ENCODE peak calls at places on chromosomes 6 and 20, in eight cellular contexts. One of them, this sample, is unnamed.

GRCh38 chr6:11585426-11586016 is 48.0 kb downstream of the TMEM170B start:
- DNase-seq in HCT116: peak; percentile 44
- DNase-seq in colonic mucosa: no peak
- DNase-seq in OCI-LY7: peak; percentile 43
- DNase-seq in small intestine: peak; percentile 40
- DNase-seq in suprapubic skin: no peak
- DNase-seq in psoas muscle: no peak
- DNase-seq in substantia nigra: no peak
- DNase-seq in this sample: no peak

GRCh38 chr6:121321282-121321681 is 13.0 kb downstream of the TBC1D32 start:
- DNase-seq in suprapubic skin: no peak
- DNase-seq in substantia nigra: no peak
- DNase-seq in HCT116: no peak
- DNase-seq in small intestine: no peak
- DNase-seq in OCI-LY7: no peak
- DNase-seq in colonic mucosa: no peak
- DNase-seq in psoas muscle: no peak
- DNase-seq in this sample: no peak

GRCh38 chr6:74578339-74578738 is 627.5 kb downstream of the COL12A1 start:
- DNase-seq in substantia nigra: no peak
- DNase-seq in HCT116: no peak
- DNase-seq in colonic mucosa: no peak
- DNase-seq in psoas muscle: no peak
- DNase-seq in suprapubic skin: no peak
- DNase-seq in small intestine: no peak
- DNase-seq in OCI-LY7: no peak
- DNase-seq in this sample: no peak

GRCh38 chr20:12152996-12153395 is 235.3 kb downstream of the BTBD3 start:
- DNase-seq in suprapubic skin: no peak
- DNase-seq in psoas muscle: no peak
- DNase-seq in small intestine: no peak
- DNase-seq in colonic mucosa: no peak
- DNase-seq in OCI-LY7: no peak
- DNase-seq in HCT116: no peak
- DNase-seq in substantia nigra: no peak
- DNase-seq in this sample: no peak

GRCh38 chr20:2919518-2920245 is 46.4 kb downstream of the PTPRA start:
- DNase-seq in HCT116: no peak
- DNase-seq in substantia nigra: no peak
- DNase-seq in psoas muscle: no peak
- DNase-seq in small intestine: peak; percentile 64
- DNase-seq in OCI-LY7: no peak
- DNase-seq in suprapubic skin: no peak
- DNase-seq in colonic mucosa: peak; percentile 56
- DNase-seq in this sample: no peak

GRCh38 chr6:149750136-149750609 is 632 bp downstream of the PCMT1 start:
- DNase-seq in substantia nigra: no peak
- DNase-seq in psoas muscle: peak; percentile 49
- DNase-seq in suprapubic skin: no peak
- DNase-seq in colonic mucosa: peak; percentile 69
- DNase-seq in small intestine: peak; percentile 26
- DNase-seq in HCT116: peak; percentile 31
- DNase-seq in OCI-LY7: peak; percentile 83
- DNase-seq in this sample: no peak

GRCh38 chr6:63789699-63790098 is 154.1 kb downstream of the PHF3 start:
- DNase-seq in colonic mucosa: no peak
- DNase-seq in suprapubic skin: no peak
- DNase-seq in psoas muscle: no peak
- DNase-seq in small intestine: no peak
- DNase-seq in OCI-LY7: no peak
- DNase-seq in HCT116: no peak
- DNase-seq in substantia nigra: no peak
- DNase-seq in this sample: no peak

GRCh38 chr6:134034951-134035822 is 17.2 kb downstream of the SLC2A12 start:
- DNase-seq in colonic mucosa: no peak
- DNase-seq in small intestine: no peak
- DNase-seq in suprapubic skin: no peak
- DNase-seq in HCT116: peak; percentile 38
- DNase-seq in substantia nigra: no peak
- DNase-seq in psoas muscle: no peak
- DNase-seq in OCI-LY7: no peak
- DNase-seq in this sample: no peak

GRCh38 chr6:158655569-158656450 is 6.0 kb downstream of the SYTL3 start:
- DNase-seq in small intestine: no peak
- DNase-seq in OCI-LY7: no peak
- DNase-seq in suprapubic skin: no peak
- DNase-seq in psoas muscle: peak; percentile 56
- DNase-seq in substantia nigra: no peak
- DNase-seq in HCT116: no peak
- DNase-seq in colonic mucosa: no peak
- DNase-seq in this sample: peak; percentile 82

GRCh38 chr6:157535354-157536217 is 154.6 kb downstream of the ZDHHC14 start:
- DNase-seq in OCI-LY7: no peak
- DNase-seq in substantia nigra: no peak
- DNase-seq in suprapubic skin: no peak
- DNase-seq in psoas muscle: no peak
- DNase-seq in HCT116: peak; percentile 72
- DNase-seq in colonic mucosa: no peak
- DNase-seq in small intestine: peak; percentile 72
- DNase-seq in this sample: no peak

GRCh38 chr20:55004044-55004443 is 528.7 kb downstream of the DOK5 start:
- DNase-seq in OCI-LY7: no peak
- DNase-seq in HCT116: no peak
- DNase-seq in small intestine: no peak
- DNase-seq in suprapubic skin: no peak
- DNase-seq in psoas muscle: no peak
- DNase-seq in substantia nigra: no peak
- DNase-seq in colonic mucosa: no peak
- DNase-seq in this sample: no peak

GRCh38 chr6:145669627-145670034 is 65.7 kb downstream of the EPM2A start:
- DNase-seq in psoas muscle: no peak
- DNase-seq in HCT116: no peak
- DNase-seq in suprapubic skin: no peak
- DNase-seq in OCI-LY7: no peak
- DNase-seq in substantia nigra: no peak
- DNase-seq in small intestine: no peak
- DNase-seq in colonic mucosa: no peak
- DNase-seq in this sample: no peak

GRCh38 chr6:125639621-125640020 is 109.8 kb upstream of the HEY2 start:
- DNase-seq in colonic mucosa: no peak
- DNase-seq in HCT116: no peak
- DNase-seq in OCI-LY7: no peak
- DNase-seq in substantia nigra: no peak
- DNase-seq in small intestine: no peak
- DNase-seq in psoas muscle: no peak
- DNase-seq in suprapubic skin: no peak
- DNase-seq in this sample: no peak

GRCh38 chr6:61203966-61204496 is 1082.0 kb downstream of the KHDRBS2 start:
- DNase-seq in substantia nigra: no peak
- DNase-seq in OCI-LY7: no peak
- DNase-seq in suprapubic skin: no peak
- DNase-seq in small intestine: no peak
- DNase-seq in colonic mucosa: no peak
- DNase-seq in HCT116: no peak
- DNase-seq in psoas muscle: no peak
- DNase-seq in this sample: no peak

GRCh38 chr6:127952831-127953230 is 52.0 kb upstream of the THEMIS start:
- DNase-seq in substantia nigra: no peak
- DNase-seq in small intestine: no peak
- DNase-seq in HCT116: no peak
- DNase-seq in OCI-LY7: no peak
- DNase-seq in suprapubic skin: no peak
- DNase-seq in colonic mucosa: no peak
- DNase-seq in psoas muscle: no peak
- DNase-seq in this sample: no peak

GRCh38 chr6:133591330-133591729 is 297.6 kb upstream of the TCF21 start:
- DNase-seq in OCI-LY7: no peak
- DNase-seq in suprapubic skin: no peak
- DNase-seq in small intestine: no peak
- DNase-seq in HCT116: no peak
- DNase-seq in colonic mucosa: no peak
- DNase-seq in substantia nigra: no peak
- DNase-seq in psoas muscle: no peak
- DNase-seq in this sample: no peak

GRCh38 chr6:8674088-8674487 is 238.7 kb upstream of the SLC35B3 start:
- DNase-seq in small intestine: no peak
- DNase-seq in OCI-LY7: peak; percentile 1
- DNase-seq in HCT116: no peak
- DNase-seq in psoas muscle: no peak
- DNase-seq in substantia nigra: no peak
- DNase-seq in colonic mucosa: no peak
- DNase-seq in suprapubic skin: no peak
- DNase-seq in this sample: no peak

GRCh38 chr6:82040405-82041221 is 206.9 kb downstream of the IBTK start:
- DNase-seq in substantia nigra: no peak
- DNase-seq in OCI-LY7: peak; percentile 24
- DNase-seq in colonic mucosa: peak; percentile 35
- DNase-seq in suprapubic skin: no peak
- DNase-seq in psoas muscle: no peak
- DNase-seq in small intestine: peak; percentile 21
- DNase-seq in HCT116: peak; percentile 42
- DNase-seq in this sample: no peak

GRCh38 chr20:8244637-8245036 is 112.6 kb downstream of the PLCB1 start:
- DNase-seq in HCT116: no peak
- DNase-seq in psoas muscle: no peak
- DNase-seq in substantia nigra: no peak
- DNase-seq in colonic mucosa: peak; percentile 28
- DNase-seq in OCI-LY7: no peak
- DNase-seq in suprapubic skin: no peak
- DNase-seq in small intestine: no peak
- DNase-seq in this sample: no peak

GRCh38 chr6:35729722-35730121 is 7.1 kb upstream of the ARMC12 start:
- DNase-seq in colonic mucosa: peak; percentile 57
- DNase-seq in substantia nigra: no peak
- DNase-seq in psoas muscle: no peak
- DNase-seq in suprapubic skin: no peak
- DNase-seq in small intestine: peak; percentile 95
- DNase-seq in OCI-LY7: peak; percentile 33
- DNase-seq in HCT116: no peak
- DNase-seq in this sample: no peak
- H3K27ac ChIP-seq in colonic mucosa: peak overlapping the region; percentile 97
- H3K27ac ChIP-seq in substantia nigra: peak overlapping the region; percentile 100
- H3K27ac ChIP-seq in psoas muscle: peak overlapping the region; percentile 99
- H3K27ac ChIP-seq in suprapubic skin: peak overlapping the region; percentile 100
- H3K27ac ChIP-seq in small intestine: peak overlapping the region; percentile 99
- H3K27ac ChIP-seq in OCI-LY7: peak overlapping the region; percentile 96
- H3K27ac ChIP-seq in HCT116: peak overlapping the region; percentile 96
- H3K27ac ChIP-seq in this sample: peak overlapping the region; percentile 99

GRCh38 chr6:107418118-107418517 is 41.2 kb downstream of the PDSS2 start:
- DNase-seq in OCI-LY7: peak; percentile 19
- DNase-seq in small intestine: peak; percentile 5
- DNase-seq in HCT116: no peak
- DNase-seq in substantia nigra: no peak
- DNase-seq in suprapubic skin: no peak
- DNase-seq in colonic mucosa: no peak
- DNase-seq in psoas muscle: no peak
- DNase-seq in this sample: no peak

GRCh38 chr6:107414246-107414645 is 45.1 kb downstream of the PDSS2 start:
- DNase-seq in HCT116: no peak
- DNase-seq in colonic mucosa: no peak
- DNase-seq in substantia nigra: no peak
- DNase-seq in suprapubic skin: no peak
- DNase-seq in psoas muscle: no peak
- DNase-seq in small intestine: no peak
- DNase-seq in OCI-LY7: no peak
- DNase-seq in this sample: no peak

GRCh38 chr6:107419747-107420146 is 39.6 kb downstream of the PDSS2 start:
- DNase-seq in small intestine: no peak
- DNase-seq in suprapubic skin: no peak
- DNase-seq in HCT116: no peak
- DNase-seq in psoas muscle: no peak
- DNase-seq in colonic mucosa: no peak
- DNase-seq in substantia nigra: no peak
- DNase-seq in OCI-LY7: no peak
- DNase-seq in this sample: no peak

GRCh38 chr6:107411161-107411560 is 48.2 kb downstream of the PDSS2 start:
- DNase-seq in OCI-LY7: no peak
- DNase-seq in HCT116: no peak
- DNase-seq in small intestine: no peak
- DNase-seq in suprapubic skin: no peak
- DNase-seq in substantia nigra: no peak
- DNase-seq in psoas muscle: no peak
- DNase-seq in colonic mucosa: no peak
- DNase-seq in this sample: no peak

GRCh38 chr6:107416179-107416578 is 43.2 kb downstream of the PDSS2 start:
- DNase-seq in OCI-LY7: no peak
- DNase-seq in psoas muscle: no peak
- DNase-seq in substantia nigra: no peak
- DNase-seq in suprapubic skin: no peak
- DNase-seq in HCT116: no peak
- DNase-seq in colonic mucosa: no peak
- DNase-seq in small intestine: no peak
- DNase-seq in this sample: no peak
- H3K27ac ChIP-seq in OCI-LY7: no peak overlapping the region
- H3K27ac ChIP-seq in psoas muscle: no peak overlapping the region
- H3K27ac ChIP-seq in substantia nigra: no peak overlapping the region
- H3K27ac ChIP-seq in suprapubic skin: no peak overlapping the region
- H3K27ac ChIP-seq in HCT116: no peak overlapping the region
- H3K27ac ChIP-seq in colonic mucosa: no peak overlapping the region
- H3K27ac ChIP-seq in small intestine: no peak overlapping the region
- H3K27ac ChIP-seq in this sample: no peak overlapping the region

DNA sequence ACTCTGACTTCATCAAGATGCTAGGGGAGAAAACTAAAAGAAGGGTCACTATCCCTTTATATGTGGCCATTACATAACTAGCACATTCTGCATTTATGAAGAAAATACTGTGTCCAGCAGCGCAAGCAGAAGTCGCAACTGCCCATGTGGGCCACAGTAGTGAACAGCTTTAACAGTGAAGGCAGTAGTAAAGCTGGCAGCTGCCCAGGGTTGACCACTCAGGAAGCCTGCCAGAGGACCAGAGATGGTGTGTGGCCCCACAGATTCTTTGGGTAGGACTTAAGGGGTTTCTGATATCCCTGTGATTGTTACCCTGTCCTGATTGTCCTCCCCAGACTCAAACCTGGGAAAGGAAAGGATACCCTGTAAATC is 88.3 kb upstream of the NT5E start:
- DNase-seq in suprapubic skin: no peak
- DNase-seq in substantia nigra: no peak
- DNase-seq in psoas muscle: no peak
- DNase-seq in colonic mucosa: no peak
- DNase-seq in small intestine: no peak
- DNase-seq in OCI-LY7: no peak
- DNase-seq in HCT116: no peak
- DNase-seq in this sample: no peak
- H3K27ac ChIP-seq in suprapubic skin: peak overlapping the region; percentile 51
- H3K27ac ChIP-seq in substantia nigra: no peak overlapping the region
- H3K27ac ChIP-seq in psoas muscle: no peak overlapping the region
- H3K27ac ChIP-seq in colonic mucosa: no peak overlapping the region
- H3K27ac ChIP-seq in small intestine: peak overlapping the region; percentile 38
- H3K27ac ChIP-seq in OCI-LY7: no peak overlapping the region
- H3K27ac ChIP-seq in HCT116: peak overlapping the region; percentile 34
- H3K27ac ChIP-seq in this sample: no peak overlapping the region

DNA sequence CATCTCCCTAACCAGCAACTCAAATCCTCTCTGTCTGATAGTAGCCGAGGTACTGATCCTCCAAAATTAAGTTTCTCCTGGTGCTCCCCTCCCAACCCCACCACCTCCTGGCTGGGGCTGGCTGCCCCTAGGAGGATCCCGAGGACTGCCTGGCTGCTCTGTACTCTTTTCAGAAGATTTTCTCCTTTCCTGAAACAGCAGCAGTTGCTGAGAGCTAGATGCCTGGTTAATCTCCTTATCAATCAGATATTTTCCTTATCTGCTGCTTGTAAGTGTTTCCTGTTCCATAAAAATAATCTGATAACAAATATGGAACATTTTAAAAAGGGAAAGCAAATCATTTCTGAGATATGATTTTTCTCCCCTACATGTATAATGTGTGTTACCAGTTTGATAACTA is 52.8 kb downstream of the ZMYND8 start:
- DNase-seq in colonic mucosa: no peak
- DNase-seq in HCT116: no peak
- DNase-seq in small intestine: no peak
- DNase-seq in OCI-LY7: no peak
- DNase-seq in psoas muscle: no peak
- DNase-seq in substantia nigra: no peak
- DNase-seq in suprapubic skin: no peak
- DNase-seq in this sample: no peak
- H3K27ac ChIP-seq in colonic mucosa: peak overlapping the region; percentile 23
- H3K27ac ChIP-seq in HCT116: no peak overlapping the region
- H3K27ac ChIP-seq in small intestine: peak overlapping the region; percentile 3
- H3K27ac ChIP-seq in OCI-LY7: no peak overlapping the region
- H3K27ac ChIP-seq in psoas muscle: no peak overlapping the region
- H3K27ac ChIP-seq in substantia nigra: peak overlapping the region; percentile 75
- H3K27ac ChIP-seq in suprapubic skin: peak overlapping the region; percentile 55
- H3K27ac ChIP-seq in this sample: peak overlapping the region; percentile 14

This sample was measured in left lung.